ENCODE peak calls at places on chromosome 3, in five cellular contexts. One of them, this sample, is unnamed.

GRCh38 chr3:3603351-3603750 is 195.9 kb upstream of the LRRN1 start:
- DNase-seq in heart right ventricle: no peak
- DNase-seq in endodermal cell: no peak
- DNase-seq in adrenal gland: no peak
- DNase-seq in upper lobe of right lung: no peak
- DNase-seq in this sample: no peak

GRCh38 chr3:60142009-60142408 is 1092.2 kb upstream of the CFAP20DC start:
- DNase-seq in upper lobe of right lung: no peak
- DNase-seq in heart right ventricle: no peak
- DNase-seq in endodermal cell: no peak
- DNase-seq in adrenal gland: no peak
- DNase-seq in this sample: no peak

GRCh38 chr3:193929373-193929772 is 206.6 kb upstream of the HES1 start:
- DNase-seq in endodermal cell: no peak
- DNase-seq in heart right ventricle: no peak
- DNase-seq in adrenal gland: no peak
- DNase-seq in upper lobe of right lung: no peak
- DNase-seq in this sample: no peak

GRCh38 chr3:170056710-170057454 is 19.1 kb downstream of the GPR160 start:
- DNase-seq in heart right ventricle: no peak
- DNase-seq in endodermal cell: no peak
- DNase-seq in adrenal gland: no peak
- DNase-seq in upper lobe of right lung: no peak
- DNase-seq in this sample: no peak

GRCh38 chr3:111081008-111081545 is 9.5 kb downstream of the NECTIN3 start:
- DNase-seq in adrenal gland: no peak
- DNase-seq in heart right ventricle: no peak
- DNase-seq in endodermal cell: no peak
- DNase-seq in upper lobe of right lung: no peak
- DNase-seq in this sample: no peak

GRCh38 chr3:127135241-127136023 is 57.5 kb upstream of the PRR23E start:
- DNase-seq in upper lobe of right lung: no peak
- DNase-seq in heart right ventricle: peak; percentile 52
- DNase-seq in adrenal gland: peak; percentile 85
- DNase-seq in endodermal cell: peak; percentile 67
- DNase-seq in this sample: peak; percentile 82

GRCh38 chr3:159892801-159893200 is 95.8 kb upstream of the IL12A start:
- DNase-seq in heart right ventricle: no peak
- DNase-seq in adrenal gland: no peak
- DNase-seq in upper lobe of right lung: no peak
- DNase-seq in endodermal cell: no peak
- DNase-seq in this sample: no peak

GRCh38 chr3:60402951-60403350 is 848.3 kb downstream of the FHIT start:
- DNase-seq in endodermal cell: no peak
- DNase-seq in upper lobe of right lung: no peak
- DNase-seq in adrenal gland: no peak
- DNase-seq in heart right ventricle: no peak
- DNase-seq in this sample: no peak

GRCh38 chr3:64463981-64464380 is 223.8 kb downstream of the ADAMTS9 start:
- DNase-seq in heart right ventricle: no peak
- DNase-seq in upper lobe of right lung: no peak
- DNase-seq in endodermal cell: peak; percentile 27
- DNase-seq in adrenal gland: no peak
- DNase-seq in this sample: no peak

GRCh38 chr3:108883373-108883772 is 60.8 kb downstream of the TRAT1 start:
- DNase-seq in adrenal gland: no peak
- DNase-seq in heart right ventricle: no peak
- DNase-seq in endodermal cell: no peak
- DNase-seq in upper lobe of right lung: no peak
- DNase-seq in this sample: no peak

GRCh38 chr3:5136619-5137429 is 14.7 kb downstream of the ARL8B start:
- DNase-seq in adrenal gland: no peak
- DNase-seq in endodermal cell: no peak
- DNase-seq in heart right ventricle: no peak
- DNase-seq in upper lobe of right lung: no peak
- DNase-seq in this sample: no peak

GRCh38 chr3:98734737-98735136 is 28.4 kb upstream of the ST3GAL6 start:
- DNase-seq in endodermal cell: no peak
- DNase-seq in heart right ventricle: no peak
- DNase-seq in adrenal gland: no peak
- DNase-seq in upper lobe of right lung: no peak
- DNase-seq in this sample: no peak

GRCh38 chr3:78337801-78338211 is 1297.9 kb downstream of the ROBO2 start:
- DNase-seq in heart right ventricle: no peak
- DNase-seq in endodermal cell: no peak
- DNase-seq in upper lobe of right lung: no peak
- DNase-seq in adrenal gland: no peak
- DNase-seq in this sample: no peak

GRCh38 chr3:24686764-24687163 is 192.1 kb upstream of the THRB start:
- DNase-seq in upper lobe of right lung: no peak
- DNase-seq in adrenal gland: no peak
- DNase-seq in heart right ventricle: no peak
- DNase-seq in endodermal cell: no peak
- DNase-seq in this sample: no peak

GRCh38 chr3:169764164-169764452 is 752 bp downstream of the TERC start:
- DNase-seq in endodermal cell: no peak
- DNase-seq in heart right ventricle: no peak
- DNase-seq in upper lobe of right lung: no peak
- DNase-seq in adrenal gland: no peak
- DNase-seq in this sample: no peak

GRCh38 chr3:112770026-112770626 is 76.5 kb downstream of the CD200R1L start:
- DNase-seq in heart right ventricle: peak; percentile 27
- DNase-seq in adrenal gland: no peak
- DNase-seq in upper lobe of right lung: no peak
- DNase-seq in endodermal cell: peak; percentile 57
- DNase-seq in this sample: peak; percentile 66

GRCh38 chr3:132726341-132726823 is 4.2 kb upstream of the NPHP3 start:
- DNase-seq in endodermal cell: no peak
- DNase-seq in adrenal gland: no peak
- DNase-seq in heart right ventricle: no peak
- DNase-seq in upper lobe of right lung: no peak
- DNase-seq in this sample: no peak
- H3K4me3 ChIP-seq in endodermal cell: no peak overlapping the region
- H3K4me3 ChIP-seq in adrenal gland: no peak overlapping the region
- H3K4me3 ChIP-seq in heart right ventricle: no peak overlapping the region
- H3K4me3 ChIP-seq in upper lobe of right lung: no peak overlapping the region
- H3K4me3 ChIP-seq in this sample: no peak overlapping the region

DNA sequence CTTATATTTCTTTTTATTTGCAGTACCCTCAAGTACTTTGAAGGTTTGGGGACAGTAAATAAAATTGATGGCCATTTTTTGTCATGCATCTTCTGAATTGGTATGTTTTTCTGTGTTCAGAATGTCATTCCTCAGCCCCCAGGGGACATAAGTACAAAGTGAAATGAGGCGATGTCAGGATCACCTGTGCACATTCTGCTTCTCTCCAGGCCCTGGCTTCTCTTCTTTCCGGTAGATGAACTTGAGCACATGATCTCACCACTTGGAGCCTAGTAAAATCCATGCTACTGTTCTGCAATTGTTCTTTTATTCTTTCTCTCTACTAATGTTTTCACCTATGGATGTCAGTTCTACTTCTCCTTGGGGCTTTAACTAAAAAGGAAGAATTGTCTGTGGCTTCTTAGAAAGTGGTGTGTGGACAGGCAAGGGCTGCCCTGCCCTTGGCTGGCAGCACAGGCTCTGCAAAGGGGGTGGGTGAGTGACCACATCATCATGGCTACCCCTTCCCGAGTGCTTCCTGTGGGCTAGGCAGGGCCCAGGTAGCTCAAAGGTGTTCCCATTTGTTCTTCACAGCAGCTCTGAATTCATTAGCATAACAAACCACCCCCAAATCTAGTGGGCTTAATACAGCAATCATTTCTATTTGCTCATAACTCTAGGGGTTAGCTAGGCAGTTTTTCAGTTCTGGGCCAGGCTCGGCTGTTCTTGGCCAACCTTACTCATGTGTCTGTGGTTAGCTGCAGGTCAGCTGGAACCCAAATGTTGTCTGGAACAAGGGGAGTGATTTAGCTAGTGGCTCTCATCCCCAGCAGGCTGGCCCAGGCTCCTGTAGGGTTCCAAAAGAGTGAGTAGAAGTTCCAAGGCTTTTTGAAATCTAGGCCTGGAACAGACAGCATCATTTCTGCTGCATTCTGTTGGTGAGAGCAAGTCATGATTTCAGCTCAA is 154.0 kb upstream of the CTDSPL start:
- DNase-seq in adrenal gland: no peak
- DNase-seq in heart right ventricle: no peak
- DNase-seq in upper lobe of right lung: no peak
- DNase-seq in endodermal cell: no peak
- DNase-seq in this sample: no peak
- H3K27me3 ChIP-seq in adrenal gland: no peaks in the 10 kb centered on the region
- H3K27me3 ChIP-seq in heart right ventricle: no peaks in the 10 kb centered on the region
- H3K27me3 ChIP-seq in upper lobe of right lung: no peaks in the 10 kb centered on the region
- H3K27me3 ChIP-seq in endodermal cell: no peaks in the 10 kb centered on the region
- H3K27me3 ChIP-seq in this sample: no peaks in the 10 kb centered on the region

DNA sequence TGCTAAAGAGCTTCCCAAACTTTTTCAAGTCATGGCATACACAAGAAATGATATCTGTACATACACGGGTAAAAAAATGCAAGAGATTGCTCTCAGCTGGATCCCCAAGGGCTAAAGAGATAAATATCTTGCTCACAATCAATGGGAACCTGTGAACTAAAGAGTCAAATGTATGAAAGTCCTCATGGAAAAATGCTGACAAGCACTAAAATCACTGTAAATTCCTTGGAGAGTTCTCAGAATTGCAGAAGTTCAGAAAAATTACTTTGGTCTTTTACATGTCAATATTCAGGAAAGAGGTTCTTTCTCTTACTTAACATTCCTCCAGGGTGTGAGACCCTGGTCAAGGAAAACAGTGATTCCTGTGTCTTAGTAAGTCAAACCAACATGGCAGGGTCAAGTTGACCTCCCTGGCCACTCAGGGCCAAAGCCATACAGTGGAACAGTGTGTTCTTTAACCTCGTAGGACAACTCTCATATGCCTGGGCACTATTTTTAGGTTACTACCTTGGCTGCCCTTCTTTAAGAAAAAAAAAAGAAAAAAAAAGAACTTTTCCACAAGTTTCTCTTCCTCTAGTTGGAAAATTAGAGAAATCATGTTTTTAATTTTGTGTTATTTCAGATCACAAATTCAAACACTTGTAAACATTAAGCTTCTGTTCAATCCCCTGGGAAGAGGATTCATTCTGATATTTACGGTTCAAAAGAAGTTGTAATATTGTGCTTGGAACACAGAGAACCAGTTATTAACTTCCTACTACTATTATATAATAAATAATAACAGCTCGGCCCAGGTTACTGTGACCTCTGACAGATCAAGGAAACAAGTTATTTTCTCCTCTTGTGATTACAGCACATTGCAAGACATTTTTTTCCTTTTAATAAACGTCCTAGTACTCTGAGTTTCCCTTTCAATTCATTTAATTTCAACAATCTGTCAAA is 12.5 kb downstream of the SSR3 start:
- DNase-seq in heart right ventricle: no peak
- DNase-seq in upper lobe of right lung: no peak
- DNase-seq in endodermal cell: no peak
- DNase-seq in adrenal gland: no peak
- DNase-seq in this sample: no peak
- H3K4me3 ChIP-seq in heart right ventricle: no peak overlapping the region
- H3K4me3 ChIP-seq in upper lobe of right lung: no peak overlapping the region
- H3K4me3 ChIP-seq in endodermal cell: no peak overlapping the region
- H3K4me3 ChIP-seq in adrenal gland: no peak overlapping the region
- H3K4me3 ChIP-seq in this sample: no peak overlapping the region

DNA sequence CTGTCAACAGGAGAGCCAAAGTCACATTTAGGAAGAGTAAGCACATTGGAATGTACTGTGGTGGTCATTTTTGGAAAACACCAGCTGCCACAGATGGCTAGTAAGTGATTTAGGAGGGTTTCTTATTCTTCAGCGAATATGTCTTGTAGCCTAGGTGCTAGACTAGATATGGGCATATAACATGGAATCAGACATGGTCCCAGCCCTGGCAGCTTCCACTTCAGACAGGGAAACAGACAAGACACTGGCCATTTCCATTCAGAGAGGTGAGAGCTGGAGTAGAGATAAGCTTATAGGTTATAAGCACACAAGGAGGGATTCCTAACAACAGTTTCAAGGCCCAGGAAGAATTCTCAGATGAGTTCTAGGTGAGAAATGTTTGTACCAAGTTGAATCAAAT is 28.2 kb upstream of the BFSP2 start:
- DNase-seq in heart right ventricle: no peak
- DNase-seq in upper lobe of right lung: no peak
- DNase-seq in endodermal cell: no peak
- DNase-seq in adrenal gland: no peak
- DNase-seq in this sample: no peak
- H3K27me3 ChIP-seq in heart right ventricle: no peaks in the 10 kb centered on the region
- H3K27me3 ChIP-seq in upper lobe of right lung: no peaks in the 10 kb centered on the region
- H3K27me3 ChIP-seq in endodermal cell: no peaks in the 10 kb centered on the region
- H3K27me3 ChIP-seq in adrenal gland: no peaks in the 10 kb centered on the region
- H3K27me3 ChIP-seq in this sample: no peaks in the 10 kb centered on the region

GRCh38 chr3:58176827-58177489 is 33.8 kb downstream of the DNASE1L3 start:
- DNase-seq in endodermal cell: peak; percentile 64
- DNase-seq in upper lobe of right lung: no peak
- DNase-seq in heart right ventricle: no peak
- DNase-seq in adrenal gland: no peak
- DNase-seq in this sample: no peak
- H3K4me3 ChIP-seq in endodermal cell: no peak overlapping the region
- H3K4me3 ChIP-seq in upper lobe of right lung: no peak overlapping the region
- H3K4me3 ChIP-seq in heart right ventricle: no peak overlapping the region
- H3K4me3 ChIP-seq in adrenal gland: no peak overlapping the region
- H3K4me3 ChIP-seq in this sample: no peak overlapping the region

DNA sequence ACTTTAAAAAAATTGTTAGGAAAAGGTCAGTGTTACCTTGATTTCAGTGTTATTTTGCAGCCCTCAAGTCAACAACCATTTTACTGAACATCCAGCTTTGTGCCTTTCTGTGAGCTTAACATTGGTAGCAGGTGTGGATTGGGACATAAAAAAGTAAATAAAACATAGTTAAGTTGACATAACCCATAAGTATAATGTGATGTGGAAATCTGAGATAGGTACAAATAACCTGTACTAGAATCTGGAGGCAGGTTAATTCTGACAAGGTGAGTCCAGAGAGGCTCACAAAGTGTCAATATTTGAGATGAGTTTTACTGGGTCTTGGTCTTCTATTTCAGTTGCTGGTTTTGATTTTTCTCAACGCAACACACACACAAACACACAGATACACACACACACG is 151.3 kb downstream of the LPP start:
- DNase-seq in adrenal gland: no peak
- DNase-seq in upper lobe of right lung: no peak
- DNase-seq in endodermal cell: no peak
- DNase-seq in heart right ventricle: no peak
- DNase-seq in this sample: no peak
- H3K27me3 ChIP-seq in adrenal gland: no peaks in the 10 kb centered on the region
- H3K27me3 ChIP-seq in upper lobe of right lung: no peaks in the 10 kb centered on the region
- H3K27me3 ChIP-seq in endodermal cell: no peaks in the 10 kb centered on the region
- H3K27me3 ChIP-seq in heart right ventricle: no peaks in the 10 kb centered on the region
- H3K27me3 ChIP-seq in this sample: no peaks in the 10 kb centered on the region

DNA sequence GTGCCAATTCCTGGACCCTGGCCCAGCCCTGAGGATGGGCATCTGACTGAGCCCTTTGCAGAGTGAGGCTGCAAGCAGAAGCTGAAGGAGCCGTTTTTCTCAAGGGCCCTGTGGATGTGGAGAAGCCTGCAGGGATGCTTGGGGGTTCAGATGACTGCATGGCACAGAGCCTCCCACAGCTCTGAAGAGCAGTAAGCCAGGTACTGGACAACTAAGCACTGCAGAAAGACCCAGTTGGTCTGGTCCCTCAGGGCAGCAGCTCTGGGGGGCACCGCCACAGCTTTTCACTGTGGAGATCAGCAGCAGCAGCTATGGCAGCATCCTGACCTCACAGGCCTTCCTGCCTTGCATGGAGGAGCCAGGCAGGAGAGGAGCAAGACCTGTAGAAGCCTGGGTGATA is 67.6 kb downstream of the CRYGS start:
- DNase-seq in heart right ventricle: no peak
- DNase-seq in endodermal cell: peak; percentile 39
- DNase-seq in adrenal gland: no peak
- DNase-seq in upper lobe of right lung: no peak
- DNase-seq in this sample: no peak
- H3K4me3 ChIP-seq in heart right ventricle: no peak overlapping the region
- H3K4me3 ChIP-seq in endodermal cell: no peak overlapping the region
- H3K4me3 ChIP-seq in adrenal gland: no peak overlapping the region
- H3K4me3 ChIP-seq in upper lobe of right lung: no peak overlapping the region
- H3K4me3 ChIP-seq in this sample: no peak overlapping the region

This sample was measured in right cardiac atrium.